ENCODE peak calls at places on chromosomes 2 and 18, in five cellular contexts. O, V, I, L and Y are unnamed samples.

GRCh38 chr2:8389373-8390108 is 292.3 kb upstream of the ID2 start:
- DNase-seq in O (no peak), V (peak), I (no peak), L (peak), Y (peak)

GRCh38 chr18:42033137-42033810 is 78.2 kb downstream of the PIK3C3 start:
- DNase-seq in O (no peak), V (no peak), I (no peak), L (no peak), Y (no peak)

GRCh38 chr2:231037731-231038482 is 584 bp downstream of the C2orf72 start:
- DNase-seq in O (peak), V (no peak), I (no peak), L (peak), Y (no peak)

GRCh38 chr2:99865217-99865569 is 277.2 kb downstream of the AFF3 start:
- DNase-seq in O (no peak), V (no peak), I (no peak), L (no peak), Y (no peak)

GRCh38 chr2:235940330-235940729 is 227.9 kb downstream of the GBX2 start:
- DNase-seq in O (no peak), V (peak), I (peak), L (no peak), Y (peak)

GRCh38 chr18:21163647-21164625 is 52.3 kb upstream of the ROCK1 start:
- DNase-seq in O (no peak), V (peak), I (peak), L (peak), Y (peak)

GRCh38 chr2:238929242-238930081 is 81.6 kb downstream of the TWIST2 start:
- DNase-seq in O (no peak), V (peak), I (no peak), L (no peak), Y (no peak)

GRCh38 chr18:69483574-69483973 is 82.9 kb downstream of the DOK6 start:
- DNase-seq in O (no peak), V (no peak), I (no peak), L (no peak), Y (no peak)

GRCh38 chr2:237923507-237924163 is 43.2 kb upstream of the UBE2F start:
- DNase-seq in O (peak), V (peak), I (no peak), L (peak), Y (peak)

GRCh38 chr2:126714191-126714965 is 58.4 kb downstream of the GYPC start:
- DNase-seq in O (no peak), V (no peak), I (no peak), L (no peak), Y (no peak)

GRCh38 chr2:163859951-163860350 is 124.1 kb upstream of the FIGN start:
- DNase-seq in O (no peak), V (no peak), I (peak), L (peak), Y (peak)

GRCh38 chr2:33512112-33512511 is 35.7 kb downstream of the RASGRP3 start:
- DNase-seq in O (no peak), V (no peak), I (no peak), L (no peak), Y (no peak)

GRCh38 chr18:55038162-55038561 is 78.9 kb upstream of the CCDC68 start:
- DNase-seq in O (no peak), V (peak), I (no peak), L (peak), Y (peak)

GRCh38 chr2:157258520-157259326 is 1.2 kb downstream of the GALNT5 start:
- DNase-seq in O (no peak), V (no peak), I (no peak), L (no peak), Y (no peak)